ENCODE peak calls at places on chromosomes 1 and 21, in nine cellular contexts. W is GM20000, T is H9, U is activated B cell treated with CpG ODN at 0.5 μM for 24 hours, J is HL-60, H is transverse colon, R is GM13976, I is astrocyte of the spinal cord, Y is astrocyte. Z is an unnamed sample.

GRCh38 chr1:207832796-207833195 is 78.1 kb downstream of the CD34 start:
- DNase-seq in T (no peak), H (no peak), Y (no peak), U (no peak), R (no peak), I (no peak), W (no peak), J (no peak), Z (no peak)

GRCh38 chr1:57165546-57165945 is 199.7 kb upstream of the C8B start:
- DNase-seq in J (no peak), I (peak), T (no peak), Y (peak), H (no peak), W (no peak), R (no peak), U (no peak), Z (no peak)

GRCh38 chr21:38999148-38999547 is 184.1 kb downstream of the PSMG1 start:
- DNase-seq in W (no peak), U (no peak), H (no peak), I (no peak), T (no peak), Y (no peak), J (no peak), R (no peak), Z (no peak)

GRCh38 chr21:41767606-41768370 is 936 bp upstream of the RIPK4 start:
- DNase-seq in Y (no peak), J (no peak), T (no peak), W (no peak), U (no peak), H (no peak), R (peak), I (no peak), Z (no peak)

GRCh38 chr1:119275145-119275929 is 93.2 kb upstream of the HAO2 start:
- DNase-seq in J (peak), I (peak), T (peak), W (peak), R (peak), H (peak), U (no peak), Y (peak), Z (no peak)

GRCh38 chr1:116966791-116967190 is 34.8 kb upstream of the CD101 start:
- DNase-seq in H (no peak), T (no peak), J (no peak), R (no peak), Y (peak), I (no peak), W (no peak), U (no peak), Z (no peak)

GRCh38 chr21:45975017-45975595 is 6.5 kb upstream of the COL6A1 start:
- DNase-seq in U (no peak), J (no peak), W (no peak), H (peak), I (peak), T (peak), R (no peak), Y (peak), Z (no peak)

GRCh38 chr1:88877382-88877825 is 14.0 kb downstream of the GTF2B start:
- DNase-seq in W (no peak), U (no peak), I (peak), J (no peak), H (no peak), R (no peak), T (no peak), Y (peak), Z (no peak)

GRCh38 chr1:45512641-45513054 is 9.0 kb downstream of the PRDX1 start:
- DNase-seq in R (peak), U (no peak), I (peak), J (no peak), Y (peak), T (peak), H (peak), W (peak), Z (no peak)

GRCh38 chr1:182337736-182338571 is 53.6 kb downstream of the GLUL start:
- DNase-seq in I (no peak), J (peak), Y (no peak), W (no peak), R (no peak), U (no peak), T (no peak), H (no peak), Z (no peak)

GRCh38 chr1:212514782-212515181 is 82.1 kb downstream of the NENF start:
- DNase-seq in I (no peak), H (no peak), R (peak), W (peak), J (no peak), U (no peak), T (peak), Y (no peak), Z (no peak)

GRCh38 chr1:160646711-160647328 is at the start of gene SLAMF1:
- DNase-seq in R (no peak), W (peak), T (no peak), J (peak), I (no peak), Y (no peak), U (peak), H (peak), Z (no peak)

GRCh38 chr1:241270016-241270415 is 87.0 kb downstream of the RGS7 start:
- DNase-seq in W (no peak), U (no peak), Y (no peak), H (no peak), I (no peak), T (no peak), R (no peak), J (no peak), Z (no peak)

GRCh38 chr1:25019351-25020172 is 89.5 kb upstream of the RUNX3 start:
- DNase-seq in U (peak), H (peak), J (no peak), T (peak), I (no peak), R (peak), Y (no peak), W (peak), Z (no peak)

GRCh38 chr1:240031414-240031813 is 60.3 kb upstream of the FMN2 start:
- DNase-seq in I (no peak), R (no peak), H (no peak), U (no peak), Y (peak), J (no peak), W (no peak), T (no peak), Z (no peak)

GRCh38 chr1:31434979-31435378 is 22.0 kb downstream of the SERINC2 start:
- DNase-seq in R (no peak), W (no peak), I (no peak), U (no peak), Y (no peak), J (no peak), H (no peak), T (peak), Z (no peak)

GRCh38 chr1:35571263-35571662 is 1.9 kb upstream of the TFAP2E start:
- DNase-seq in J (no peak), R (no peak), U (no peak), H (no peak), T (no peak), W (no peak), Y (no peak), I (no peak), Z (no peak)

GRCh38 chr1:3785045-3785444 is 11.3 kb downstream of the LRRC47 start:
- DNase-seq in T (no peak), W (no peak), H (peak), Y (no peak), I (no peak), J (no peak), R (no peak), U (no peak), Z (no peak)

GRCh38 chr1:71861022-71861421 is 421.3 kb downstream of the NEGR1 start:
- DNase-seq in T (no peak), U (no peak), Y (peak), I (peak), J (peak), R (no peak), H (no peak), W (no peak), Z (no peak)

GRCh38 chr1:36304970-36305914 is 926 bp upstream of the SH3D21 start:
- DNase-seq in Y (no peak), T (no peak), R (no peak), H (peak), J (no peak), I (no peak), W (no peak), U (no peak), Z (no peak)

GRCh38 chr1:226210571-226211176 is 12.8 kb upstream of the MIXL1 start:
- DNase-seq in I (no peak), T (peak), R (no peak), J (no peak), U (no peak), W (no peak), Y (no peak), H (no peak), Z (no peak)

GRCh38 chr1:240086726-240087125 is 5.0 kb upstream of the FMN2 start:
- DNase-seq in H (no peak), R (no peak), T (no peak), W (no peak), I (no peak), U (no peak), Y (peak), J (no peak), Z (no peak)

GRCh38 chr1:68049941-68050878 is at the start of gene DIRAS3:
- DNase-seq in Y (peak), U (no peak), W (no peak), T (no peak), R (no peak), J (no peak), H (no peak), I (peak), Z (no peak)

GRCh38 chr1:217026506-217026905 is 303.3 kb upstream of the ESRRG start:
- DNase-seq in R (no peak), W (no peak), J (no peak), Y (peak), H (no peak), U (no peak), T (no peak), I (no peak), Z (no peak)

GRCh38 chr21:39799178-39799577 is 54.2 kb downstream of the IGSF5 start:
- DNase-seq in U (no peak), R (no peak), I (no peak), J (no peak), Y (no peak), W (no peak), H (peak), T (no peak), Z (no peak)

GRCh38 chr1:17423781-17424245 is 15.7 kb downstream of the RCC2 start:
- DNase-seq in U (no peak), R (no peak), I (no peak), T (no peak), H (no peak), Y (no peak), W (no peak), J (no peak), Z (no peak)

GRCh38 chr1:59115865-59116264 is 181.0 kb upstream of the FGGY start:
- DNase-seq in H (no peak), I (no peak), R (no peak), Y (no peak), J (no peak), W (no peak), T (no peak), U (no peak), Z (no peak)

GRCh38 chr1:168698453-168698852 is 30.6 kb downstream of the DPT start:
- DNase-seq in I (no peak), W (no peak), J (no peak), U (no peak), R (no peak), Y (no peak), T (no peak), H (no peak), Z (no peak)

GRCh38 chr1:232754930-232755329 is 50.3 kb upstream of the MAP10 start:
- DNase-seq in R (no peak), U (no peak), H (no peak), Y (no peak), W (no peak), I (no peak), J (no peak), T (no peak), Z (no peak)

GRCh38 chr1:29390075-29390474 is 153.8 kb downstream of the PTPRU start:
- DNase-seq in Y (no peak), W (no peak), J (no peak), U (no peak), I (no peak), T (no peak), H (no peak), R (no peak), Z (no peak)

GRCh38 chr1:227917081-227917950 is 30.4 kb downstream of the WNT9A start:
- DNase-seq in W (no peak), Y (no peak), H (no peak), U (no peak), I (no peak), J (no peak), T (no peak), R (no peak), Z (no peak)
- TF ChIP-seq CTCF in W (no peak), Y (no peak), H (no peak), U (no peak), I (no peak), J (no peak), T (no peak), R (no peak), Z (no peak)

GRCh38 chr1:202005958-202006357 is 4.4 kb upstream of the ELF3 start:
- DNase-seq in T (no peak), W (no peak), R (no peak), I (peak), J (no peak), Y (no peak), U (no peak), H (no peak), Z (no peak)
- TF ChIP-seq CTCF in T (peak), W (no peak), R (no peak), I (peak), J (no peak), Y (peak), U (no peak), H (peak), Z (peak)

GRCh38 chr1:145898756-145899155 is 11.1 kb downstream of the ITGA10 start:
- DNase-seq in W (no peak), J (no peak), T (no peak), I (no peak), U (no peak), Y (no peak), H (no peak), R (no peak), Z (no peak)

GRCh38 chr1:145895471-145895870 is 9.8 kb upstream of the ANKRD35 start:
- DNase-seq in H (no peak), W (no peak), R (no peak), T (no peak), I (no peak), U (no peak), J (no peak), Y (no peak), Z (no peak)

GRCh38 chr1:145897969-145898368 is 11.9 kb downstream of the ITGA10 start:
- DNase-seq in I (no peak), R (no peak), T (no peak), U (no peak), W (no peak), H (no peak), Y (no peak), J (no peak), Z (no peak)

GRCh38 chr1:145906954-145907755 is 2.7 kb downstream of the ITGA10 start:
- DNase-seq in R (no peak), T (no peak), Y (no peak), U (no peak), I (peak), H (no peak), J (no peak), W (no peak), Z (no peak)

GRCh38 chr1:145901312-145902021 is 8.4 kb downstream of the ITGA10 start:
- DNase-seq in W (no peak), Y (no peak), H (no peak), I (no peak), T (no peak), J (no peak), U (no peak), R (no peak), Z (no peak)
- TF ChIP-seq CTCF in W (no peak), Y (no peak), H (no peak), I (peak), T (peak), J (no peak), U (no peak), R (no peak), Z (no peak)

DNA sequence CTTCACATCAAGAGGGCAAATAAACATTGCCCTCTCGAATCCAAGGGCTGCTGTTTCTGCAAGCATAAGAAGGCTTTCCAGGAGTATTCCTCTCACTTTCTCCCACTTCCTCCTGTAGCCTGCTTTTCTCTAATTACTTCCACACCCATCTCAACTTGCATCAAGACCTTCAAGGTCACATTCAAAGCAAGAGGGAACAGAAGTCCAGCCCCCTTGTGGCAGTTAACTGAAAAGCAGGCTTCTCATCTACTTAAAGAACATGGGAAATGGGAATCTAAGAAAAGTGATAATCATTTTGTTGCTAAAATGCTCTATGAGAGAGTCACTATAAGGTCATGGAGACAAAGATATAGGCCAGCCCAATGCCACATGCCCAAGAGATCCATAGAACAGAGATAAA is 874.4 kb downstream of the KCNT2 start:
- DNase-seq in I (no peak), J (no peak), U (no peak), R (no peak), W (no peak), T (peak), Y (no peak), H (peak), Z (no peak)
- TF ChIP-seq CTCF in I (peak), J (no peak), U (no peak), R (peak), W (peak), T (peak), Y (peak), H (peak), Z (peak)

GRCh38 chr1:48701445-48701844 is 75.2 kb downstream of the BEND5 start:
- DNase-seq in Y (no peak), I (no peak), W (no peak), J (no peak), H (no peak), T (no peak), U (no peak), R (no peak), Z (no peak)

GRCh38 chr1:48710318-48710717 is 66.4 kb downstream of the BEND5 start:
- DNase-seq in H (no peak), W (no peak), Y (no peak), T (peak), U (no peak), J (no peak), I (no peak), R (no peak), Z (no peak)

GRCh38 chr1:48704736-48705135 is 72.0 kb downstream of the BEND5 start:
- DNase-seq in W (no peak), U (no peak), H (no peak), J (no peak), R (no peak), Y (no peak), I (no peak), T (no peak), Z (no peak)
- TF ChIP-seq CTCF in W (no peak), U (no peak), H (no peak), J (no peak), R (no peak), Y (no peak), I (no peak), T (no peak), Z (no peak)

DNA sequence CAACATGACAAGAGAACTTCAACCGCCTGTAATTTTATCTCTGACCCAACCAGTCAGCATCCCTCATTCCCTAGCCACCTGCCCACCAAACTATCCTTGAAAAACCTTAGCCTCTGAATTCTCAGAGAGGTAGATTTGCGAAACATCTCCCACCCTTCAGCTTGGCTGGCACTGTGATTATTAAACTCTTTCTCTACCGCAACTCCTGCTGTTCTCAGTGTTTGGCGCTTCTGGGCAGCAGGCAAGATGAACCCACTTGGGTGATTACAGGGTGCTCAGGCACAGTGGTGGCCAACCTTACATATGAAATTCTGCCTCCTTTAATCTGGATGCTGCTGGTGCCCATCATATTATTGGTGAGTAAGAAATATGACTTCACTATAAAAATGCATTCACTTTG is 22.1 kb downstream of the CCDC190 start:
- DNase-seq in W (no peak), H (no peak), U (no peak), R (no peak), Y (no peak), T (no peak), I (no peak), J (no peak), Z (no peak)
- TF ChIP-seq CTCF in W (no peak), H (no peak), U (no peak), R (no peak), Y (no peak), T (no peak), I (no peak), J (no peak), Z (no peak)

GRCh38 chr1:111015222-111015621 is 51.5 kb upstream of the LRIF1 start:
- DNase-seq in T (no peak), U (no peak), J (no peak), R (no peak), H (no peak), W (no peak), I (no peak), Y (no peak), Z (no peak)
- TF ChIP-seq CTCF in T (no peak), U (no peak), J (no peak), R (no peak), H (no peak), W (no peak), I (no peak), Y (no peak), Z (no peak)

Z was measured in mesothelial cell of epicardium.